ENCODE peak calls at places on chromosomes 4 and X, in ten cellular contexts. Z, K, X, U, D, S, A, R, H and W are unnamed samples.

GRCh38 chrX:42725196-42725595 is 52.8 kb downstream of the PPP1R2C start:
- DNase-seq in H (no peak), X (no peak), S (no peak), Z (no peak), A (no peak), D (no peak), R (no peak), K (no peak), U (no peak), W (no peak)

GRCh38 chr4:1329408-1330371 is 17.3 kb upstream of the UVSSA start:
- DNase-seq in H (no peak), A (no peak), U (no peak), S (no peak), Z (no peak), D (no peak), R (no peak), K (no peak), X (peak), W (no peak)

GRCh38 chr4:76748649-76749048 is 149.3 kb downstream of the SOWAHB start:
- DNase-seq in Z (no peak), R (peak), X (no peak), K (no peak), U (peak), A (peak), S (peak), D (peak), H (peak), W (peak)

GRCh38 chrX:151402719-151403390 is 5.8 kb downstream of the VMA21 start:
- DNase-seq in A (no peak), X (no peak), U (no peak), S (no peak), Z (no peak), R (no peak), K (no peak), D (no peak), H (no peak), W (no peak)

GRCh38 chr4:30402276-30402675 is 317.9 kb upstream of the PCDH7 start:
- DNase-seq in Z (no peak), A (peak), H (no peak), S (no peak), K (no peak), U (no peak), R (no peak), D (no peak), X (peak), W (peak)

GRCh38 chr4:136357556-136357955 is 1174.7 kb downstream of the PCDH18 start:
- DNase-seq in K (no peak), U (no peak), H (no peak), R (no peak), A (no peak), X (no peak), D (no peak), S (no peak), Z (no peak), W (no peak)

GRCh38 chr4:99968330-99968729 is 18.3 kb upstream of the H2AZ1 start:
- DNase-seq in X (peak), Z (no peak), K (no peak), A (peak), D (no peak), U (no peak), H (peak), S (no peak), R (no peak), W (peak)

GRCh38 chrX:11381464-11381863 is 88.3 kb downstream of the AMELX start:
- DNase-seq in K (no peak), H (peak), A (peak), R (peak), X (peak), D (peak), S (peak), U (peak), Z (no peak), W (peak)

GRCh38 chr4:89837385-89837995 is 529 bp upstream of the SNCA start:
- DNase-seq in R (no peak), Z (no peak), H (no peak), S (peak), K (no peak), X (peak), D (peak), A (peak), U (no peak), W (peak)

GRCh38 chr4:6655924-6656323 is 15.4 kb downstream of the MRFAP1 start:
- DNase-seq in Z (no peak), H (no peak), R (no peak), U (no peak), S (no peak), K (no peak), X (no peak), D (no peak), A (no peak), W (no peak)

GRCh38 chr4:100962698-100963097 is 384.6 kb downstream of the PPP3CA start:
- DNase-seq in K (no peak), X (no peak), A (no peak), H (no peak), U (no peak), D (peak), Z (no peak), S (no peak), R (peak), W (no peak)

GRCh38 chr4:93748380-93748779 is 80.2 kb upstream of the ATOH1 start:
- DNase-seq in A (no peak), H (no peak), D (no peak), R (peak), K (no peak), X (peak), Z (no peak), S (no peak), U (no peak), W (no peak)

GRCh38 chr4:116537828-116538227 is 547.5 kb downstream of the TRAM1L1 start:
- DNase-seq in D (no peak), S (no peak), Z (no peak), H (no peak), R (no peak), A (no peak), K (no peak), X (no peak), U (no peak), W (no peak)

GRCh38 chrX:9324676-9325075 is 140.2 kb upstream of the TBL1X start:
- DNase-seq in A (no peak), X (no peak), Z (no peak), K (no peak), U (no peak), H (no peak), D (no peak), R (no peak), S (no peak), W (no peak)

GRCh38 chr4:52709155-52709554 is 42.1 kb downstream of the ERVMER34-1 start:
- DNase-seq in D (no peak), X (no peak), A (no peak), H (no peak), U (no peak), R (no peak), Z (no peak), K (no peak), S (no peak), W (no peak)

GRCh38 chr4:52712172-52712990 is 38.8 kb downstream of the ERVMER34-1 start:
- DNase-seq in D (peak), Z (peak), X (peak), A (peak), K (peak), R (peak), U (peak), S (peak), H (peak), W (peak)

GRCh38 chr4:52711834-52712171 is 39.4 kb downstream of the ERVMER34-1 start:
- DNase-seq in H (no peak), U (no peak), R (no peak), S (no peak), A (no peak), X (no peak), Z (no peak), K (no peak), D (no peak), W (no peak)

GRCh38 chr4:52712991-52713275 is 38.3 kb downstream of the ERVMER34-1 start:
- DNase-seq in H (no peak), X (no peak), A (no peak), S (no peak), U (no peak), R (no peak), Z (no peak), K (no peak), D (no peak), W (no peak)

DNA sequence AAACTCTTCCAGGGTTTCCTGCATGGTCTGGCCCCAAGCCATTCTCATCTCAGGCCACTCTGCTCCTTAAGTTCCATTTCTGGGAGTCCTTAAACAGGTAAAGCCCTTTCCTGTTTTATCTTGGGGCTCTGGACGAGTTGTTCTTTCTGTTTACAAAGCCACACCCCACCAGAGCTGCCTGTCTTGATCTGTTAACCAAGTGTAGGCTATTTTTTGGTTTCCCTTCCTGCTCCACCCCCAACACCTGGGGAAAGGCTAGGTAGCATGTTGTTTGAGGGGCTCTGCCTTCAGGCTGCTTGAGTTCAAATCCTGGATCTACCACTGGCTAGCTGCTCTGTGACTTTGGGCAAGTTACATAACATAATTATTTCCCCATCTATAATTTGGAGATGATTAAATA is 40.0 kb downstream of the ERVMER34-1 start:
- DNase-seq in S (peak), U (no peak), H (no peak), D (no peak), K (no peak), Z (no peak), X (no peak), R (peak), A (no peak), W (no peak)
- H3K4me3 ChIP-seq in S (no peak), U (no peak), H (no peak), D (no peak), K (no peak), Z (no peak), X (peak), R (peak), A (no peak), W (no peak)

DNA sequence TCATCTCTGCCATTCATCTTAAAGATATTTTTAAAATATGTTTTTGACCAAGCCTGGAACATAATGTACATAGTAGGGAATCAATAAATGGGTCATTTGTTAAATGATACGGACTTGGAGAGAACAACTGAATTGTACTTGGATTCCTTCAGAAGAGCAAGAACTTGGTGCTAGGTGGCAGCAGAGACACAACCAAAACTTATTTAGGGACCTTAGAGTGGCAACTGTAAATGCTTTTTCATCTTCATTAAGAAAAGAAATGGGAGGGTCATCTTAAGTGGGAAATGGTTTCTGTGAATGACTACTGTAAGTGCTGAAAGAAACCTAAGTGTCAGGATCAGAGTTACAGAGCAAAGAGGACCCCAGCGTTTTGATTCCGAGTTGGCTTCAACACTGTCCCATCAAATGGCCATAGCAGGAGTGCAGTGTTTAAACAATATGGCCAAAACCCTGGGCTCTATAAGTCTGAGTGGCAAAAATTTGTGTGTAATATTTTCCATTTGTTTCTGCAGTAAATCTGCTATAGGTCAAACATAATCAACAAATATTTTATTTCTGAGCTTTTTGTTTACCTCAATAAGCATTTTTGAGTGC is 213.6 kb downstream of the PALLD start:
- DNase-seq in S (peak), K (peak), X (peak), R (peak), A (peak), U (peak), D (peak), H (peak), Z (no peak), W (peak)
- TF ChIP-seq CTCF in S (no peak), K (peak), X (peak), R (no peak), A (peak), U (no peak), D (peak), H (peak), Z (peak), W (peak)

GRCh38 chr4:128660361-128660964 is 149.0 kb upstream of the JADE1 start:
- DNase-seq in Z (no peak), X (peak), H (peak), K (peak), A (peak), D (no peak), U (no peak), S (no peak), R (no peak), W (peak)
- H3K4me3 ChIP-seq in Z (no peak), X (no peak), H (no peak), K (no peak), A (no peak), D (no peak), U (no peak), S (no peak), R (no peak), W (no peak)

DNA sequence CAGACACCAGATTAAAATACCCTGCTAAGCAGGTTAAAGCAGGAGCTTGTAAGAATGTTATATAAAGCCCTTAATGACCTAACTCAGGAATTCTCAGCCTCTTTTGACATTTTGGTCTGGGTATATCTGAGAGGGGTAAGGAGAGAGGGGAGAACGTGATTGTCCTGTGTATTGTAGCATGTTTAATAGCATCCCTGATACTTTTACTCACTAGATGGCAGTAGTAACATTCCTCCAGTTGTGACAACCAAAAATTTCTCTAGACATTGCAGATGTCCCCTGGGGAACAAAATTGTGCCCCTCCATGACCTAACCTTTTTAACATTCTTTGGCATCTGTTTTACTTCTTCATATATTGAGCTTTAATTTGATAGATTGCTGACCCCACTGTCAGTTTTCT is 17.9 kb downstream of the SMARCA5 start:
- DNase-seq in K (no peak), H (no peak), Z (no peak), X (no peak), U (no peak), S (no peak), R (no peak), A (peak), D (no peak), W (peak)
- TF ChIP-seq CTCF in K (no peak), H (peak), Z (peak), X (peak), U (peak), S (no peak), R (peak), A (peak), D (peak), W (peak)

GRCh38 chr4:140242357-140243284 is 88.6 kb upstream of the MAML3 start:
- DNase-seq in H (no peak), K (no peak), S (peak), A (peak), X (no peak), U (peak), R (no peak), Z (no peak), D (no peak), W (no peak)
- H3K4me3 ChIP-seq in H (no peak), K (no peak), S (no peak), A (no peak), X (no peak), U (no peak), R (no peak), Z (peak), D (no peak), W (no peak)

GRCh38 chr4:145884775-145885174 is 53.8 kb downstream of the ZNF827 start:
- DNase-seq in R (no peak), H (no peak), U (no peak), S (no peak), A (no peak), X (no peak), Z (no peak), D (no peak), K (no peak), W (no peak)

GRCh38 chr4:145888393-145888792 is 50.2 kb downstream of the ZNF827 start:
- DNase-seq in K (no peak), X (no peak), S (no peak), R (no peak), A (no peak), D (no peak), U (no peak), H (no peak), Z (no peak), W (no peak)

GRCh38 chr4:145886871-145887240 is 51.8 kb downstream of the ZNF827 start:
- DNase-seq in U (peak), H (no peak), D (no peak), X (no peak), A (no peak), S (no peak), K (peak), R (no peak), Z (no peak), W (no peak)

GRCh38 chr4:145885666-145886065 is 53.0 kb downstream of the ZNF827 start:
- DNase-seq in Z (no peak), H (no peak), U (no peak), A (no peak), K (no peak), X (no peak), S (no peak), D (no peak), R (no peak), W (no peak)

GRCh38 chr4:145887241-145887964 is 51.2 kb downstream of the ZNF827 start:
- DNase-seq in A (peak), R (peak), H (peak), S (no peak), X (no peak), Z (no peak), K (peak), D (no peak), U (no peak), W (peak)
- TF ChIP-seq CTCF in A (peak), R (no peak), H (peak), S (no peak), X (no peak), Z (peak), K (peak), D (peak), U (no peak), W (no peak)

DNA sequence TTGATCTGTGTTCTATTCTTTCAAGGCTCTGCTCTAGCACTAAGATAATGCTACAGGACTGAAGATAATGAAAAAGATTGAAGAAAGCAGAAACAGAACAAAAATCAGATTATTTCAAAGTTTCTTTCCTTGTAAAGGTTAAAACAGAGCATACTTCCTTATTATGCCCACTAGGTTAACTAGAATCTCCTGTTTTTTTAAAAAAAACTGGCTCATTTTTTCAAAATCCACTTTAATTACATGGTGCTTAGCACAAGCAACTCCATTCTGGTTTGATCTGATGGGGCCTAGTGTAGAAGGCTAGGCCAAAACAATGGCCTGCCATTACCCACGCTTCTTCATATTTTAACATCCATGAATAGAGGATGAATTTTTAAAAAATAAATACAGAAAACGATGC is 1.2 kb upstream of the UBA6 start:
- DNase-seq in S (no peak), A (no peak), D (no peak), X (no peak), H (no peak), R (no peak), K (no peak), U (no peak), Z (no peak), W (no peak)
- H3K4me3 ChIP-seq in S (no peak), A (peak), D (peak), X (peak), H (no peak), R (peak), K (peak), U (peak), Z (peak), W (peak)

DNA sequence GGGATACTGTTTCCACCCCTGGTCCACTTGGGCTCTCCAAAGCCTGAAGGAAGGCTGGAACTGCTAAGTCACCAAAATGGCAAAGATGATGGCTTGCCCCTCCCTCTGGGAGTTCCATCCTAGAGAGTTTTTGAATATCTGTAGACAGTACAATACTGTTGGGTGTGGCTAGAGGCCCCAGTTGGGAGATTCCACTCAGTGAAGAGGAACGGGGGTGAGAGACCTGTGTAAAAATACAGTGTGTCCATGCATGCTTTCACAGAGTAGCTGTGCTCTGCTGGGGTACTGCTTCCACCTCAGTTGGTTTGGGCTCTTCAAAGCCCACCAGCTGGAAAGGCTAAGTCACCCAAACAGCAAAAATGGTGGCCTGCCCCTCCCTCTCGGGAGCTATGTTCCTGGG is 109.8 kb upstream of the APOOL start:
- DNase-seq in U (no peak), K (no peak), X (no peak), H (no peak), Z (no peak), D (no peak), R (no peak), S (no peak), A (no peak), W (no peak)
- TF ChIP-seq CTCF in U (no peak), K (no peak), X (no peak), H (no peak), Z (no peak), D (no peak), R (no peak), S (no peak), A (no peak), W (no peak)

GRCh38 chr4:74109116-74109791 is 10.3 kb upstream of the CXCL2 start:
- DNase-seq in U (peak), A (peak), Z (no peak), X (peak), K (no peak), S (peak), D (no peak), R (no peak), H (peak), W (peak)
- H3K4me3 ChIP-seq in U (no peak), A (no peak), Z (no peak), X (peak), K (no peak), S (no peak), D (no peak), R (no peak), H (no peak), W (no peak)